ENCODE peak calls at places on chromosomes 6 and 20, in five cellular contexts. Y is tibial artery, V is NCI-H1105, L is occipital lobe, M is neural progenitor cell. O is an unnamed sample.

GRCh38 chr6:100810015-100810414 is 71.1 kb downstream of the ASCC3 start:
- DNase-seq in Y (no peak), V (no peak), L (no peak), M (no peak), O (no peak)

GRCh38 chr20:20009784-20010253 is 7.3 kb upstream of the NAA20 start:
- DNase-seq in V (no peak), M (peak; percentile 17), Y (no peak), L (no peak), O (no peak)

GRCh38 chr6:150528648-150529285 is 70.9 kb upstream of the PLEKHG1 start:
- DNase-seq in Y (peak; percentile 39), M (peak; percentile 77), L (no peak), V (no peak), O (no peak)

GRCh38 chr20:36091561-36092423 is 62.7 kb upstream of the EPB41L1 start:
- DNase-seq in V (no peak), L (no peak), Y (no peak), M (peak; percentile 91), O (no peak)

GRCh38 chr20:22816016-22816415 is 219.1 kb upstream of the SSTR4 start:
- DNase-seq in V (no peak), L (no peak), Y (no peak), M (peak; percentile 86), O (no peak)

GRCh38 chr20:59580208-59580980 is 23.9 kb upstream of the PHACTR3 start:
- DNase-seq in Y (no peak), V (no peak), L (no peak), M (no peak), O (peak; percentile 24)

GRCh38 chr6:112199001-112199403 is 55.4 kb downstream of the LAMA4 start:
- DNase-seq in L (no peak), Y (no peak), M (no peak), V (no peak), O (no peak)

GRCh38 chr6:17839526-17839925 is 132.8 kb upstream of the NUP153 start:
- DNase-seq in Y (no peak), L (no peak), V (no peak), M (no peak), O (no peak)

GRCh38 chr6:127120787-127121636 is 2.5 kb downstream of the RSPO3 start:
- DNase-seq in Y (peak; percentile 65), M (peak; percentile 89), V (peak; percentile 79), L (peak; percentile 63), O (peak; percentile 80)

GRCh38 chr6:137688230-137688971 is 178.7 kb upstream of the TNFAIP3 start:
- DNase-seq in V (no peak), L (no peak), M (no peak), Y (no peak), O (no peak)